ENCODE peak calls at places on chromosomes 16 and 17, in seven cellular contexts. G, K, Q, T, A, X and S are unnamed samples.

GRCh38 chr16:85457366-85457765 is 155.8 kb upstream of the GSE1 start:
- DNase-seq in Q (no peak), X (no peak), T (no peak), A (no peak), K (no peak), G (no peak), S (no peak)

GRCh38 chr17:48125829-48126612 is 18.5 kb downstream of the SNX11 start:
- DNase-seq in T (no peak), K (no peak), G (no peak), Q (peak), A (no peak), X (peak), S (no peak)

GRCh38 chr17:596763-597644 is 117.6 kb downstream of the VPS53 start:
- DNase-seq in K (no peak), T (peak), Q (no peak), G (no peak), X (no peak), A (no peak), S (no peak)

GRCh38 chr16:23382279-23382678 is 70.7 kb downstream of the COG7 start:
- DNase-seq in G (no peak), Q (no peak), X (no peak), K (no peak), T (no peak), A (no peak), S (no peak)

GRCh38 chr16:58027341-58028167 is 2.0 kb downstream of the MMP15 start:
- DNase-seq in Q (no peak), K (no peak), A (no peak), X (peak), G (no peak), T (no peak), S (no peak)

GRCh38 chr16:79083879-79084278 is 516.7 kb downstream of the MAF start:
- DNase-seq in T (no peak), A (no peak), Q (no peak), K (no peak), G (no peak), X (no peak), S (no peak)

GRCh38 chr17:42659079-42659931 is at the start of gene TUBG2:
- DNase-seq in G (peak), T (peak), A (peak), K (peak), X (peak), Q (peak), S (no peak)

GRCh38 chr16:66619534-66620418 is 15.3 kb downstream of the CMTM3 start:
- DNase-seq in G (no peak), Q (peak), K (peak), T (peak), X (peak), A (no peak), S (no peak)

GRCh38 chr17:59378621-59379194 is 47.3 kb downstream of the YPEL2 start:
- DNase-seq in X (peak), G (no peak), A (no peak), K (no peak), Q (no peak), T (peak), S (peak)

GRCh38 chr17:27218719-27219488 is 75.0 kb upstream of the WSB1 start:
- DNase-seq in T (no peak), K (no peak), A (no peak), Q (no peak), X (no peak), G (no peak), S (no peak)

GRCh38 chr17:62716834-62717588 is 89.5 kb downstream of the MRC2 start:
- DNase-seq in T (no peak), X (peak), K (no peak), Q (peak), A (no peak), G (no peak), S (no peak)

GRCh38 chr16:58854392-58854791 is 120.3 kb upstream of the GOT2 start:
- DNase-seq in A (no peak), G (no peak), X (no peak), T (no peak), Q (no peak), K (no peak), S (no peak)

GRCh38 chr16:29876578-29877249 is 13.7 kb upstream of the CDIPT start:
- DNase-seq in A (no peak), K (no peak), G (no peak), T (no peak), Q (no peak), X (peak), S (no peak)

GRCh38 chr17:67145406-67145805 is 99.6 kb downstream of the HELZ start:
- DNase-seq in Q (no peak), X (no peak), G (no peak), A (no peak), T (no peak), K (no peak), S (no peak)

GRCh38 chr17:7132511-7133094 is 18.0 kb upstream of the ASGR2 start:
- DNase-seq in K (no peak), T (no peak), A (peak), G (no peak), X (peak), Q (no peak), S (no peak)

GRCh38 chr17:12376276-12376675 is 289.4 kb upstream of the MYOCD start:
- DNase-seq in K (no peak), G (no peak), A (no peak), X (no peak), T (no peak), Q (no peak), S (no peak)

GRCh38 chr17:65483438-65483837 is 78.0 kb downstream of the AXIN2 start:
- DNase-seq in A (no peak), T (no peak), K (no peak), G (no peak), X (no peak), Q (no peak), S (no peak)

GRCh38 chr17:77125432-77125901 is 15.3 kb upstream of the SEC14L1 start:
- DNase-seq in Q (no peak), G (no peak), K (peak), X (no peak), A (no peak), T (peak), S (peak)

GRCh38 chr17:31397256-31397939 is 5.9 kb downstream of the RAB11FIP4 start:
- DNase-seq in X (peak), Q (peak), K (no peak), G (no peak), T (no peak), A (no peak), S (no peak)

GRCh38 chr16:2186505-2186904 is 9.9 kb downstream of the CASKIN1 start:
- DNase-seq in T (no peak), X (no peak), K (no peak), A (no peak), Q (no peak), G (no peak), S (no peak)

GRCh38 chr17:40727447-40728231 is 24.1 kb upstream of the KRT24 start:
- DNase-seq in K (peak), Q (no peak), T (peak), G (no peak), X (no peak), A (no peak), S (peak)

GRCh38 chr17:60039509-60040442 is 38.9 kb downstream of the HEATR6 start:
- DNase-seq in A (no peak), Q (no peak), T (no peak), G (no peak), K (no peak), X (peak), S (no peak)

GRCh38 chr17:49547566-49547965 is 28.1 kb upstream of the NXPH3 start:
- DNase-seq in X (peak), K (no peak), G (no peak), T (no peak), Q (no peak), A (no peak), S (no peak)

GRCh38 chr16:53207810-53208752 is 153.3 kb downstream of the CHD9 start:
- DNase-seq in K (peak), Q (no peak), X (peak), T (peak), A (no peak), G (peak), S (peak)
- TF ChIP-seq CTCF in K (peak), Q (peak), X (peak), T (peak), A (no peak), G (no peak), S (peak)

DNA sequence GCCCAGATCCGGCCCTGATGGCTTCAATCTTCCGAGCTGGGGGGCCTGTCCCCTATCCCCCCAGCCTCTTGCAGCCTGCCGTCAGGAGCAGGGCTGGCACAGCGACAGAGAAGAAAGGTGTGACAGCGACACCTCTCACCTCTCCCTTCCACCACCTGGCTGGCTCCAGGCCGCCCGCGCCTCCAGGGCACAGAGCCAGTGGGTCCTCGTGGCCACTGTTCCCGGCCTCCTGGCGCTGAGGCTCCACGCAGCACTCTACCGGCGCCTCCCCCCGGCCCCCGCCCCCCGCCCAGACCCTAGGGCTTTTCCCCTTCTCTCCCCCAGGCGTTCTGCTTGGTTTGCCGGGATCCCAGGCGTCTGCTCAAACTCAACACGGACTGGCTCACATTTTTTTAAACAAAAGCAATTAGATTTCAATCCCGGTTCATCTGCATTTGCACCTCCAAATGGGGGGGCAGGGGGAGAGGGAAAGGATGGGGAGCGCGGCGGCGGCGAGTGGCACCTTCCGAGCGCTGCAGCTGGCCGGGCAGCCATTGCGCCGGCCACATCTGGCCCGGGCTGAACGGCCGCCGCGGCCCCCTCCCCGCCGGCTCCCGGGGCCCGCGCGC is 12.8 kb upstream of the CBX8 start:
- DNase-seq in X (peak), T (no peak), K (no peak), Q (no peak), G (no peak), A (no peak), S (no peak)
- H3K4me3 ChIP-seq in X (no peak), T (no peak), K (no peak), Q (peak), G (no peak), A (no peak), S (no peak)

GRCh38 chr16:61366006-61366405 is 670.2 kb downstream of the CDH8 start:
- DNase-seq in G (no peak), K (no peak), Q (no peak), A (no peak), T (no peak), X (no peak), S (no peak)
- TF ChIP-seq CTCF in G (no peak), K (no peak), Q (no peak), A (no peak), T (no peak), X (peak), S (no peak)

GRCh38 chr16:56102159-56102798 is 89.0 kb upstream of the GNAO1 start:
- DNase-seq in X (no peak), T (peak), K (no peak), G (no peak), A (no peak), Q (no peak), S (no peak)
- H3K4me3 ChIP-seq in X (no peak), T (no peak), K (no peak), G (no peak), A (no peak), Q (peak), S (no peak)

GRCh38 chr17:5281814-5282638 is at the start of gene RABEP1:
- DNase-seq in T (peak), X (peak), K (peak), G (peak), Q (peak), A (peak), S (peak)
- TF ChIP-seq CTCF in T (peak), X (peak), K (no peak), G (no peak), Q (peak), A (no peak), S (peak)

GRCh38 chr17:17834974-17835373 is 1.8 kb downstream of the SREBF1 start:
- DNase-seq in Q (no peak), T (no peak), X (no peak), G (no peak), K (no peak), A (no peak), S (no peak)
- H3K4me3 ChIP-seq in Q (no peak), T (peak), X (peak), G (no peak), K (peak), A (peak), S (no peak)

GRCh38 chr16:71845639-71846431 is at the start of gene ATXN1L:
- DNase-seq in Q (peak), G (peak), T (peak), X (peak), A (peak), K (peak), S (peak)
- TF ChIP-seq CTCF in Q (no peak), G (no peak), T (no peak), X (no peak), A (peak), K (no peak), S (no peak)